ENCODE peak calls at places on chromosomes 6 and 20, in ten cellular contexts. W, R, M, S, U, J, K, B, T and P are unnamed samples.

GRCh38 chr20:9408422-9409300 is 105.7 kb upstream of the LAMP5 start:
- DNase-seq in R (no peak), J (no peak), U (no peak), B (no peak), S (no peak), K (no peak), T (peak), M (no peak), W (peak), P (no peak)

GRCh38 chr6:41167173-41167963 is 4.5 kb upstream of the TREM2 start:
- DNase-seq in R (no peak), K (no peak), U (no peak), B (no peak), T (peak), W (no peak), S (no peak), J (no peak), M (no peak), P (no peak)

GRCh38 chr6:11232968-11233626 is 629 bp upstream of the NEDD9 start:
- DNase-seq in M (no peak), W (no peak), R (no peak), B (no peak), U (no peak), J (no peak), S (no peak), T (no peak), K (peak), P (no peak)

GRCh38 chr6:141164042-141164748 is 968.5 kb upstream of the GJE1 start:
- DNase-seq in R (no peak), U (no peak), J (no peak), K (no peak), T (no peak), W (no peak), S (no peak), B (no peak), M (no peak), P (no peak)

GRCh38 chr6:87908978-87909802 is 138.5 kb upstream of the SPACA1 start:
- DNase-seq in U (no peak), B (no peak), T (no peak), M (no peak), W (no peak), J (no peak), K (no peak), S (no peak), R (no peak), P (no peak)

GRCh38 chr6:133964052-133964451 is 11.0 kb downstream of the TBPL1 start:
- DNase-seq in U (no peak), J (no peak), B (no peak), W (peak), K (peak), T (peak), M (no peak), S (no peak), R (no peak), P (peak)

GRCh38 chr6:139839506-139840156 is 465.2 kb upstream of the CITED2 start:
- DNase-seq in T (peak), W (no peak), U (no peak), S (no peak), R (no peak), K (peak), J (peak), M (no peak), B (no peak), P (peak)

GRCh38 chr6:115219645-115220044 is 841.0 kb downstream of the FRK start:
- DNase-seq in B (no peak), K (no peak), U (no peak), T (no peak), W (no peak), S (no peak), M (no peak), R (no peak), J (no peak), P (no peak)